ENCODE peak calls at places on chromosome 22, in ten cellular contexts. P is stimulated activated CD4-positive, alpha-beta T cell treated with anti-CD3 and anti-CD28 coated beads, Interleukin-1b, Interleukin-23, amount 100 ng/mL, for 1 hour; M is Peyer's patch; H is HT1080; K is NCI-H1930; N is astrocyte of the spinal cord; T is activated T-helper 1 cell treated with anti-CD3 and anti-CD28 coated beads, Interleukin-2, amount 50 U/mL, for 16 hours; R is fibroblast of villous mesenchyme; A is stomach; L is SW480. B is an unnamed sample.

GRCh38 chr22:49142281-49142680 is 685.4 kb downstream of the BRD1 start:
- DNase-seq in P (no peak), M (no peak), H (no peak), K (no peak), N (no peak), T (no peak), R (no peak), A (no peak), L (no peak), B (no peak)

GRCh38 chr22:46202897-46203589 is 47.0 kb downstream of the CDPF1 start:
- DNase-seq in P (no peak), M (no peak), H (no peak), K (no peak), N (no peak), T (no peak), R (no peak), A (no peak), L (peak; percentile 28), B (no peak)

GRCh38 chr22:19755145-19755710 is 5.3 kb upstream of the TBX1 start:
- DNase-seq in P (no peak), M (no peak), H (no peak), K (no peak), N (no peak), T (no peak), R (no peak), A (no peak), L (no peak), B (no peak)

GRCh38 chr22:49995413-49996191 is 17.0 kb downstream of the IL17REL start:
- DNase-seq in P (no peak), M (peak; percentile 52), H (no peak), K (no peak), N (no peak), T (no peak), R (no peak), A (peak; percentile 20), L (no peak), B (no peak)

GRCh38 chr22:23606204-23607131 is 25.7 kb downstream of the DRICH1 start:
- DNase-seq in P (no peak), M (no peak), H (no peak), K (no peak), N (no peak), T (no peak), R (no peak), A (no peak), L (no peak), B (no peak)

GRCh38 chr22:42269407-42270177 is 861 bp downstream of the TCF20 start:
- DNase-seq in P (peak; percentile 23), M (peak; percentile 90), H (peak; percentile 47), K (peak; percentile 60), N (no peak), T (peak; percentile 61), R (peak; percentile 16), A (peak; percentile 80), L (peak; percentile 85), B (peak; percentile 27)

GRCh38 chr22:19754701-19755144 is 5.9 kb upstream of the TBX1 start:
- DNase-seq in P (no peak), M (no peak), H (no peak), K (no peak), N (no peak), T (no peak), R (no peak), A (no peak), L (no peak), B (no peak)

GRCh38 chr22:39622881-39623367 is 52.4 kb downstream of the CACNA1I start:
- DNase-seq in P (peak; percentile 33), M (peak; percentile 69), H (no peak), K (no peak), N (no peak), T (peak; percentile 49), R (peak; percentile 23), A (peak; percentile 69), L (no peak), B (peak; percentile 28)

GRCh38 chr22:47164514-47165337 is 402.3 kb downstream of the TBC1D22A start:
- DNase-seq in P (no peak), M (peak; percentile 43), H (no peak), K (no peak), N (no peak), T (no peak), R (no peak), A (no peak), L (no peak), B (no peak)

GRCh38 chr22:45878901-45879551 is 97.9 kb downstream of the WNT7B start:
- DNase-seq in P (no peak), M (no peak), H (no peak), K (no peak), N (no peak), T (no peak), R (no peak), A (no peak), L (no peak), B (no peak)

GRCh38 chr22:42873361-42873760 is 16.3 kb upstream of the ARFGAP3 start:
- DNase-seq in P (no peak), M (no peak), H (no peak), K (no peak), N (no peak), T (no peak), R (no peak), A (no peak), L (no peak), B (no peak)

GRCh38 chr22:45887202-45888131 is 89.5 kb downstream of the WNT7B start:
- DNase-seq in P (no peak), M (no peak), H (no peak), K (no peak), N (no peak), T (no peak), R (no peak), A (peak; percentile 63), L (no peak), B (no peak)

GRCh38 chr22:24506802-24507438 is 11.8 kb downstream of the UPB1 start:
- DNase-seq in P (no peak), M (no peak), H (no peak), K (no peak), N (no peak), T (no peak), R (peak; percentile 71), A (no peak), L (peak; percentile 16), B (no peak)

GRCh38 chr22:39520874-39521857 is 804 bp downstream of the ATF4 start:
- DNase-seq in P (no peak), M (peak; percentile 85), H (peak; percentile 71), K (peak; percentile 54), N (peak; percentile 85), T (peak; percentile 55), R (peak; percentile 77), A (peak; percentile 77), L (peak; percentile 60), B (peak; percentile 81)

GRCh38 chr22:22851969-22852368 is 35.6 kb upstream of the IGLL5 start:
- DNase-seq in P (no peak), M (no peak), H (no peak), K (no peak), N (no peak), T (no peak), R (no peak), A (no peak), L (no peak), B (no peak)

GRCh38 chr22:25903294-25903693 is 161.3 kb downstream of the MYO18B start:
- DNase-seq in P (no peak), M (no peak), H (no peak), K (peak; percentile 19), N (no peak), T (no peak), R (no peak), A (no peak), L (no peak), B (no peak)

GRCh38 chr22:50068096-50068495 is 10.0 kb upstream of the TTLL8 start:
- DNase-seq in P (no peak), M (no peak), H (no peak), K (no peak), N (no peak), T (no peak), R (no peak), A (no peak), L (no peak), B (no peak)

GRCh38 chr22:29184886-29185575 is 20.7 kb upstream of the EMID1 start:
- DNase-seq in P (no peak), M (no peak), H (no peak), K (no peak), N (no peak), T (no peak), R (no peak), A (no peak), L (no peak), B (no peak)